ENCODE peak calls at places on chromosomes 16 and 17, in five cellular contexts. F, I, L, X and R are unnamed samples.

GRCh38 chr16:66487580-66488235 is 60.6 kb downstream of the BEAN1 start:
- DNase-seq in L (no peak), X (no peak), F (no peak), I (no peak), R (no peak)

GRCh38 chr17:81328925-81329278 is 33.8 kb upstream of the SLC38A10 start:
- DNase-seq in X (no peak), F (no peak), L (no peak), I (no peak), R (no peak)

GRCh38 chr17:37465058-37465616 is 24.6 kb upstream of the DUSP14 start:
- DNase-seq in I (no peak), L (no peak), F (no peak), X (no peak), R (no peak)

GRCh38 chr17:36855459-36855858 is 81.8 kb upstream of the LHX1 start:
- DNase-seq in X (no peak), I (no peak), F (no peak), L (no peak), R (no peak)

GRCh38 chr16:58329147-58329546 is 34.3 kb upstream of the PRSS54 start:
- DNase-seq in I (no peak), L (no peak), F (no peak), X (no peak), R (no peak)

GRCh38 chr16:68367440-68367839 is 56.6 kb downstream of the PRMT7 start:
- DNase-seq in L (no peak), I (no peak), F (no peak), X (no peak), R (no peak)

GRCh38 chr16:68548947-68549346 is 9.9 kb downstream of the ZFP90 start:
- DNase-seq in L (no peak), I (no peak), X (no peak), F (peak), R (no peak)

GRCh38 chr16:87382023-87382785 is 1.4 kb downstream of the FBXO31 start:
- DNase-seq in I (no peak), F (no peak), X (no peak), L (peak), R (no peak)

GRCh38 chr17:382644-383533 is 30.3 kb upstream of the RPH3AL start:
- DNase-seq in F (no peak), I (no peak), L (no peak), X (peak), R (no peak)

GRCh38 chr17:6366144-6366755 is 68.7 kb downstream of the AIPL1 start:
- DNase-seq in I (no peak), F (no peak), L (no peak), X (no peak), R (peak)

GRCh38 chr16:68754117-68754792 is 17.2 kb downstream of the CDH1 start:
- DNase-seq in F (no peak), X (no peak), L (no peak), I (no peak), R (no peak)

GRCh38 chr16:25487888-25488287 is 203.9 kb upstream of the HS3ST4 start:
- DNase-seq in L (no peak), F (no peak), X (no peak), I (no peak), R (no peak)

GRCh38 chr17:17811381-17812210 is 25.2 kb downstream of the SREBF1 start:
- DNase-seq in I (no peak), L (no peak), X (no peak), F (no peak), R (no peak)

GRCh38 chr16:88453217-88453531 is at the start of gene ZFPM1:
- DNase-seq in L (no peak), I (no peak), X (no peak), F (no peak), R (no peak)

GRCh38 chr16:88743693-88744519 is 37.6 kb downstream of the CTU2 start:
- DNase-seq in L (peak), X (no peak), I (peak), F (peak), R (no peak)

GRCh38 chr17:15513058-15513858 is 45.8 kb upstream of the CDRT4 start:
- DNase-seq in L (no peak), I (no peak), F (no peak), X (no peak), R (peak)

GRCh38 chr17:79330229-79330628 is 255.6 kb downstream of the ENGASE start:
- DNase-seq in F (no peak), X (no peak), L (no peak), I (no peak), R (no peak)

GRCh38 chr17:65617496-65617895 is 56.0 kb upstream of the AXIN2 start:
- DNase-seq in X (no peak), F (no peak), I (no peak), L (no peak), R (no peak)

GRCh38 chr17:8766731-8767130 is 8.4 kb upstream of the SPDYE4 start:
- DNase-seq in I (no peak), L (no peak), X (no peak), F (no peak), R (no peak)

GRCh38 chr17:40963838-40964237 is 2.9 kb downstream of the KRT39 start:
- DNase-seq in I (no peak), X (no peak), F (no peak), L (peak), R (no peak)

GRCh38 chr17:48181653-48182052 is 74.1 kb downstream of the SNX11 start:
- DNase-seq in I (no peak), F (no peak), X (no peak), L (peak), R (no peak)

GRCh38 chr17:31163091-31163781 is 68.5 kb downstream of the NF1 start:
- DNase-seq in L (no peak), F (no peak), X (no peak), I (no peak), R (no peak)

GRCh38 chr17:73340093-73340596 is 28.3 kb upstream of the CDC42EP4 start:
- DNase-seq in I (no peak), L (peak), F (no peak), X (peak), R (peak)

GRCh38 chr16:80034469-80034826 is 433.9 kb upstream of the MAF start:
- DNase-seq in I (no peak), L (no peak), X (no peak), F (no peak), R (no peak)

GRCh38 chr16:85047867-85048455 is 20.4 kb downstream of the KIAA0513 start:
- DNase-seq in F (no peak), X (no peak), I (peak), L (no peak), R (no peak)

GRCh38 chr17:34254146-34254545 is 939 bp upstream of the CCL2 start:
- DNase-seq in L (peak), F (no peak), X (peak), I (no peak), R (no peak)

GRCh38 chr16:9105189-9105588 is 13.7 kb downstream of the HAPSTR1 start:
- DNase-seq in F (no peak), L (no peak), I (no peak), X (no peak), R (no peak)

GRCh38 chr16:9103546-9103945 is 12.1 kb downstream of the HAPSTR1 start:
- DNase-seq in X (no peak), I (no peak), L (no peak), F (no peak), R (no peak)

GRCh38 chr16:9109255-9109654 is 17.8 kb downstream of the HAPSTR1 start:
- DNase-seq in F (no peak), I (no peak), L (no peak), X (no peak), R (no peak)

GRCh38 chr16:9102943-9103342 is 11.5 kb downstream of the HAPSTR1 start:
- DNase-seq in F (no peak), I (no peak), X (no peak), L (no peak), R (no peak)

DNA sequence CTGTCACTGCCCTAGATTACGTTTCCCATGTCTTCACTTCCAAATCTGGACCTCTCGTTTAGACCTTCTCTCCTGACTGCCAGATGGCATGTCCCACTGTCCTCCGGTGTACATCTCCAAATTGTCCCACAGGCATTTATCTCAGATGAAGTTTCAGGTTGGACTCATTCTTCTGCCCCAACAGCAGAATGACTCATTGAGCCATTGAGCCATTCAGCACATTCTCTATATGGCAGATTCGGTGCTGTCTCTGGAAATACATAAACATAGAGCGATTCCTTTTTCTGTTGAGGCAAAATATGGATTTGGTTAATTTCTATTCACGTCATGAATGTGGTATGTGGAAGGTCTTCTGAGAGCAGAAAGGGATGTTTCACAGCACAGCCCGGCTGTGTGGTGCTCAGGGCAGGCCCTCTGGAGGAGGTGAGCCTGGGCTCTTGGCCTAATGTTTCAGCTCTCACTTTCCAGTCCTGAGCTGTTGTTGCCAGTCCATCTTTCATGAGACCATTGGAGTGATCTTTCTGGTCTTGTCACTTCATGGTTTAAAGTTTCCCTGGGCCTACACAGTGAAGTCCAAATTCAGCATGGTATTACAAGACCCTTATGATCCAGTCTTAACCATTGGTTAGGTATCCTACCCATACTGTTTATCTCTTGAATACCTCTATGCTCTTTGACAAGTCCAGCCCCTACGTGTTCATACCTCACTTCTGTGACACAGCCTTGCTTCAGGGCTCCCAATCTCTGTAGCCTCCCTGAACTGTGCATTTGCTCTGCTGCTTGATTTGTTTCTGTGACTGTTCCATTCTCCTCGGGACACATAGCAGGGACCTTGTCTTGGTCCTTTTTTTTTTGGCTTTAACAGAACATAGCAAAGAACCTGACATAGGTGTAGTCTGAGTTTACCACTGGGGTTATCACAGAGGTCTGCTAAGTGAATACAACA is 15.9 kb downstream of the HAPSTR1 start:
- DNase-seq in L (no peak), F (no peak), X (no peak), I (no peak), R (no peak)
- H3K4me3 ChIP-seq in L (no peak), F (no peak), X (no peak), I (no peak), R (no peak)

DNA sequence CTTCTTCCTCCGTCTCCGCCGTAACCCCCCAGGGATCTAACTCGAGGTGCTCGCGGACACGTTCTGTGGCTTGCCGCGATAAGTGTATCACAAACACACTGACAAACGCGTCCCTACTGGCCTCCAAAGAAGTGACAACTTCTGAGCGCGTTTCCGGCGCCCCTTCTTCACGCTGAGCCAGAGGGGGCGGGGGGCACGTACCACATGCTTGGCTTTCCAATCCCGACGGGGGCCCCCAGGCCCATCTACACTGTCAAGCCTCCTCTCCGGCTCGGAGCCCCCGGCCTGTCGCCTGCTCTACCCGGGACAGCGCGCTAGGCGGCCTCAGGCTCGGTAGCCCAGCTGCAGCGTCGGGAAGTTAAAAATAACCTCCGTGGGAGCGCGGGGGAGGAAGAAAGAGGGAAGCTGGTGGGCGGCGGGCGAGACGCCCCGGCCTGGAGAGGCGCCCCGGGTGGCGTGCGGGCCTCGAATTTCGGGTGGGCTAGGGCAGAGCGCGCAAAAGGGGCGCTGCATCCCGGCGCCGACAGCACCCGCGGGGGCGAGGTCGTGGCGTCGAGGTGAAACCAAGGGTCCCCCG is 676 bp upstream of the SPHK1 start:
- DNase-seq in I (peak), F (no peak), L (peak), X (no peak), R (no peak)
- H3K4me3 ChIP-seq in I (peak), F (peak), L (peak), X (peak), R (peak)

GRCh38 chr17:1713878-1714487 is 3.8 kb upstream of the TLCD2 start:
- DNase-seq in F (no peak), I (peak), L (peak), X (no peak), R (no peak)
- H3K4me3 ChIP-seq in F (no peak), I (peak), L (peak), X (peak), R (peak)

GRCh38 chr17:51032850-51033249 is 87.8 kb downstream of the SPAG9 start:
- DNase-seq in X (no peak), I (no peak), F (no peak), L (no peak), R (no peak)

GRCh38 chr17:51029142-51029541 is 91.5 kb downstream of the SPAG9 start:
- DNase-seq in L (no peak), I (no peak), X (no peak), F (no peak), R (no peak)

GRCh38 chr17:51028176-51028863 is 92.3 kb downstream of the SPAG9 start:
- DNase-seq in I (no peak), X (no peak), F (no peak), L (no peak), R (no peak)

GRCh38 chr17:51034800-51035199 is 85.9 kb downstream of the SPAG9 start:
- DNase-seq in L (no peak), I (no peak), F (no peak), X (no peak), R (no peak)

GRCh38 chr17:51029568-51030463 is 90.9 kb downstream of the SPAG9 start:
- DNase-seq in L (peak), I (no peak), F (peak), X (no peak), R (no peak)
- H3K4me3 ChIP-seq in L (peak), I (peak), F (peak), X (peak), R (no peak)

GRCh38 chr17:82503728-82504308 is 15.7 kb upstream of the FOXK2 start:
- DNase-seq in F (no peak), L (no peak), X (no peak), I (no peak), R (no peak)
- H3K4me3 ChIP-seq in F (no peak), L (no peak), X (no peak), I (no peak), R (no peak)